ENCODE peak calls at places on chromosomes 12 and 14, in five cellular contexts. O is A549, P is IMR-90, M is AG10803, B is cardiac muscle cell. X is an unnamed sample.
A peak's percentile ranks its signal among the peaks of the same experiment; 100 is the strongest.

GRCh38 chr14:22420598-22421186 is 168.3 kb downstream of the DAD1 start:
- DNase-seq in O (no peak), M (no peak), P (no peak), B (peak; percentile 48), X (no peak)

GRCh38 chr12:74945771-74946198 is 263.9 kb downstream of the KCNC2 start:
- DNase-seq in O (peak; percentile 73), M (no peak), B (no peak), P (no peak), X (no peak)

GRCh38 chr12:115485503-115485902 is 792.0 kb downstream of the MED13L start:
- DNase-seq in P (no peak), M (no peak), O (no peak), B (no peak), X (no peak)

GRCh38 chr14:73239463-73240241 is 2.3 kb downstream of the PAPLN start:
- DNase-seq in M (peak; percentile 47), O (no peak), P (peak; percentile 49), B (peak; percentile 72), X (peak; percentile 50)

GRCh38 chr14:99229654-99230215 is 42.3 kb downstream of the BCL11B start:
- DNase-seq in B (no peak), P (no peak), O (no peak), M (no peak), X (no peak)

GRCh38 chr14:74800780-74801179 is 37.7 kb downstream of the YLPM1 start:
- DNase-seq in B (no peak), P (no peak), M (no peak), O (no peak), X (no peak)

GRCh38 chr12:12560587-12561304 is 1.9 kb downstream of the DUSP16 start:
- DNase-seq in M (peak; percentile 58), P (peak; percentile 69), O (peak; percentile 83), B (peak; percentile 76), X (peak; percentile 40)

GRCh38 chr14:104144911-104145825 is 6.8 kb downstream of the KIF26A start:
- DNase-seq in B (no peak), M (no peak), O (no peak), P (no peak), X (no peak)

GRCh38 chr12:66716522-66716921 is 37.6 kb upstream of the GRIP1 start:
- DNase-seq in P (no peak), B (no peak), O (no peak), M (no peak), X (no peak)

GRCh38 chr14:96191355-96191754 is 13.3 kb upstream of the BDKRB2 start:
- DNase-seq in P (peak; percentile 59), M (no peak), B (no peak), O (no peak), X (no peak)

GRCh38 chr14:87000071-87000470 is 992.9 kb downstream of the GALC start:
- DNase-seq in B (no peak), M (no peak), P (no peak), O (no peak), X (no peak)

GRCh38 chr12:8045952-8046944 is 13.7 kb downstream of the FOXJ2 start:
- DNase-seq in M (peak; percentile 79), B (peak; percentile 88), P (peak; percentile 87), O (peak; percentile 84), X (peak; percentile 62)

GRCh38 chr12:2959508-2960431 is 573 bp downstream of the TEAD4 start:
- DNase-seq in O (peak; percentile 67), P (peak; percentile 60), M (peak; percentile 57), B (peak; percentile 66), X (peak; percentile 72)

GRCh38 chr12:103928736-103929050 is 1.5 kb upstream of the HSP90B1 start:
- DNase-seq in O (no peak), B (no peak), P (no peak), M (no peak), X (no peak)

GRCh38 chr12:52879394-52880351 is 25.2 kb downstream of the KRT8 start:
- DNase-seq in B (peak; percentile 93), M (peak; percentile 82), P (peak; percentile 86), O (peak; percentile 98), X (peak; percentile 79)

GRCh38 chr12:39620664-39621658 is 1.4 kb upstream of the ABCD2 start:
- DNase-seq in B (peak; percentile 10), M (no peak), O (no peak), P (no peak), X (no peak)

GRCh38 chr14:92408186-92408585 is 85.2 kb downstream of the SLC24A4 start:
- DNase-seq in B (peak; percentile 62), O (no peak), M (peak; percentile 85), P (peak; percentile 82), X (peak; percentile 34)

GRCh38 chr12:46659844-46660243 is 166.0 kb downstream of the SLC38A4 start:
- DNase-seq in M (no peak), B (peak; percentile 19), P (no peak), O (no peak), X (no peak)

GRCh38 chr14:22471545-22472121 is 117.4 kb downstream of the DAD1 start:
- DNase-seq in O (peak; percentile 46), B (peak; percentile 80), M (no peak), P (peak; percentile 32), X (peak; percentile 19)

GRCh38 chr12:115998119-115998633 is 279.3 kb downstream of the MED13L start:
- DNase-seq in O (peak; percentile 56), P (peak; percentile 72), M (peak; percentile 67), B (peak; percentile 73), X (no peak)

GRCh38 chr12:129184066-129184695 is 330.9 kb downstream of the GLT1D1 start:
- DNase-seq in B (no peak), O (no peak), M (no peak), P (no peak), X (no peak)

GRCh38 chr12:51253276-51253675 is 14.7 kb downstream of the DAZAP2 start:
- DNase-seq in O (no peak), B (no peak), M (no peak), P (no peak), X (no peak)

GRCh38 chr12:9032202-9032964 is 43.0 kb downstream of the KLRG1 start:
- DNase-seq in P (no peak), B (no peak), M (no peak), O (no peak), X (no peak)

GRCh38 chr12:128916425-128916824 is 63.1 kb downstream of the GLT1D1 start:
- DNase-seq in B (no peak), O (no peak), P (no peak), M (no peak), X (no peak)

GRCh38 chr14:101761881-101762529 is 496 bp downstream of the PPP2R5C start:
- DNase-seq in B (peak; percentile 22), O (no peak), P (no peak), M (no peak), X (no peak)

GRCh38 chr12:64494998-64495729 is 43.2 kb downstream of the TBK1 start:
- DNase-seq in B (no peak), O (no peak), M (no peak), P (no peak), X (no peak)

GRCh38 chr14:100855256-100855930 is 29.5 kb downstream of the MEG3 start:
- DNase-seq in M (no peak), B (no peak), P (no peak), O (peak; percentile 11), X (no peak)

GRCh38 chr12:104752883-104753282 is 205.2 kb downstream of the SLC41A2 start:
- DNase-seq in M (no peak), O (no peak), B (no peak), P (no peak), X (no peak)

DNA sequence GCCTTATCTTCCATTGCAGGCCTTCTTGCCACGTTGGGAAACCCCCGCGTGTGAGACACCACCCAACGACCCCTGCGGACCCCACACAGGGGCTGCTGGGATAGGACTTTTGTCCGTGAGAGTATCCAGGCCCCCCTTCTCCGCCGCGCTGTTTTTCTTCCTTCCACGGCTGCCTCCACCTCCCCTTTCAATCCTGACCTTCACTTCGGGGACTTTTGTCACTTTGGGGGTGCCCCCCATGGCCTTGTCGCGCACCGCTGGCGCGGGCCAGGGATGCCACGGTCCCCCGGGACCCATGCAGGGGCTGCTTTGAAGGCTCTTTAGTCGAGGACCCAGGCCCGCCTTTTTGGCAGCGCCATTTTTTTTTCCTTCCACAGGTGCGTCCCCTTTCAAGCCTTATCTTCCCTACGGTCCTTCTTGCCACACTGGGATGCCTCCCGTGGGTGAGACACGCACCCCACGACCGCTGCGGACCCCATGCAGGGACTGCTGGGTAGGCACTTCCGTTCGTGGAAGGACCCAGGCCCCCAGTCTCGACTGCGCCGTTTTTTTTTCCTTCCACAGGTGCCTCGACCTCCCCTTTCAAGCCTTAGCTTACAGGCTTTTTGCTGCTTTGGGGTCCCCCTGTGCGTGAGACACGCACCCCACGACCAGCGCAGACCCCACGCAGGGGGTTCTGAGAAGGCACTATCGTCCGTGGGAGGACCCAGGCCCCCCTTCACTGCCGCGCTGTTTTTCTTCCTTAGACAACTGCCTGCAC is 267.3 kb downstream of the ALG10 start:
- DNase-seq in P (no peak), M (no peak), B (no peak), O (no peak), X (no peak)
- H3K4me3 ChIP-seq in P (no peak overlapping the region), M (no peak overlapping the region), B (no peak overlapping the region), O (peak overlapping the region; percentile 56), X (no peak overlapping the region)

GRCh38 chr14:67003009-67003753 is 186.1 kb upstream of the GARIN2 start:
- DNase-seq in O (no peak), M (no peak), B (no peak), P (no peak), X (no peak)
- H3K4me3 ChIP-seq in O (no peak overlapping the region), M (no peak overlapping the region), B (no peak overlapping the region), P (no peak overlapping the region), X (no peak overlapping the region)

GRCh38 chr12:89960011-89960507 is 251.4 kb upstream of the ATP2B1 start:
- DNase-seq in P (peak; percentile 74), O (no peak), B (no peak), M (no peak), X (no peak)
- H3K4me3 ChIP-seq in P (no peak overlapping the region), O (no peak overlapping the region), B (no peak overlapping the region), M (no peak overlapping the region), X (no peak overlapping the region)

GRCh38 chr14:77605392-77605978 is 11.0 kb downstream of the SPTLC2 start:
- DNase-seq in P (no peak), M (no peak), O (no peak), B (no peak), X (no peak)

GRCh38 chr14:77599894-77600293 is 16.5 kb downstream of the SPTLC2 start:
- DNase-seq in M (peak; percentile 35), O (no peak), B (no peak), P (no peak), X (no peak)

GRCh38 chr14:77603654-77604270 is 12.7 kb downstream of the SPTLC2 start:
- DNase-seq in P (no peak), O (peak; percentile 53), B (peak; percentile 60), M (no peak), X (no peak)

GRCh38 chr14:77603031-77603430 is 13.4 kb downstream of the SPTLC2 start:
- DNase-seq in O (no peak), M (no peak), B (no peak), P (peak; percentile 33), X (no peak)

DNA sequence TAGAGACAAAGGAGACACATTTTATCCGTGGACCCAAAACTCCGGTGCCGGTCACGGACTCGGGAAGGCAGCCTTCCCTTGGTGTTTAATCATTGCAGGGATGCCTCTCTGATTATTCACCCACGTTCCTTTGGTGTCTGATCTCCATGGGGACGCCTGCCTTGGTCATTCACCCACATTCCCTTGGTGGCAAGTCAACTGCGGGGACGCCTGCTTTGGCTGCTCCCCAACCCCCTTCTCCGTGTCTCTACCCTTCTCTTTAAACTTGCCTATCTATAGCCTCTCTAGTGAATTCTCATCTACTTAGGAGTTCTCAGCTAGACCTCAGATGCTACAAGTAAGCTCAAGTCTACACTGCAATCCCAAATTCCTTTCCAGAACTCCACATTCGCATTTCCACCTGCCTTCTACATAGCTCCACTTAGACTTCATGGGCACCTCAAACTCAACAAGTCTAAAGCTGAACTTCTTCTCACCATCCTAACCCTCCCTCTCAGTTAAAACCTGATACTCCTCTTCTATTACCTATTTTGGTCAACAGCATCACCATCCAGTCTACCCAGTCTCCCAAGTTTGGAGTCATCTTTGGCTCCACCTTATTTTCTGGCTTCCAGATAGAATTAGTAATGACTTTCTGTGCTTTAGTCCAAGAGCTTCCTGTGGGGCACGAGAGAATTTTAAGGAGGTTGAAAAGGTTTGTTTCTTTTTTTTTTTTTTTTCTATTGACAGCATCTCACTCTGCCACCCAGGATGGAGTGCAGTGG is 14.4 kb downstream of the SPTLC2 start:
- DNase-seq in O (no peak), B (no peak), P (no peak), M (no peak), X (no peak)
- H3K4me3 ChIP-seq in O (no peak overlapping the region), B (no peak overlapping the region), P (no peak overlapping the region), M (no peak overlapping the region), X (no peak overlapping the region)

X was measured in MG63.